ENCODE peak calls at places on chromosomes 6 and 20, in seven cellular contexts. One of them, this sample, is unnamed.

GRCh38 chr6:145962581-145962980 is 1.6 kb downstream of the SHPRH start:
- DNase-seq in left ventricle myocardium inferior: no peak
- DNase-seq in astrocyte of the spinal cord: no peak
- DNase-seq in ascending aorta: no peak
- DNase-seq in DMS153: no peak
- DNase-seq in NCI-H1436: no peak
- DNase-seq in NCI-H2171: no peak
- DNase-seq in this sample: no peak

GRCh38 chr20:63434599-63435378 is 37.7 kb downstream of the KCNQ2 start:
- DNase-seq in NCI-H1436: peak
- DNase-seq in DMS153: peak
- DNase-seq in astrocyte of the spinal cord: peak
- DNase-seq in left ventricle myocardium inferior: peak
- DNase-seq in NCI-H2171: peak
- DNase-seq in ascending aorta: no peak
- DNase-seq in this sample: no peak

GRCh38 chr6:88870728-88871330 is 92.6 kb downstream of the RNGTT start:
- DNase-seq in NCI-H1436: peak
- DNase-seq in left ventricle myocardium inferior: no peak
- DNase-seq in ascending aorta: no peak
- DNase-seq in DMS153: peak
- DNase-seq in NCI-H2171: peak
- DNase-seq in astrocyte of the spinal cord: peak
- DNase-seq in this sample: no peak

GRCh38 chr6:42453649-42454427 is 2.1 kb upstream of the TRERF1 start:
- DNase-seq in ascending aorta: no peak
- DNase-seq in DMS153: peak
- DNase-seq in NCI-H1436: peak
- DNase-seq in NCI-H2171: no peak
- DNase-seq in astrocyte of the spinal cord: peak
- DNase-seq in left ventricle myocardium inferior: peak
- DNase-seq in this sample: no peak

GRCh38 chr6:159729598-159729997 is 2.3 kb downstream of the WTAP start:
- DNase-seq in left ventricle myocardium inferior: no peak
- DNase-seq in DMS153: no peak
- DNase-seq in NCI-H2171: no peak
- DNase-seq in NCI-H1436: no peak
- DNase-seq in ascending aorta: no peak
- DNase-seq in astrocyte of the spinal cord: peak
- DNase-seq in this sample: no peak

GRCh38 chr20:37484386-37484785 is 36.7 kb upstream of the NNAT start:
- DNase-seq in ascending aorta: no peak
- DNase-seq in NCI-H2171: no peak
- DNase-seq in left ventricle myocardium inferior: no peak
- DNase-seq in NCI-H1436: no peak
- DNase-seq in DMS153: no peak
- DNase-seq in astrocyte of the spinal cord: no peak
- DNase-seq in this sample: no peak

GRCh38 chr20:12916699-12917098 is 92.1 kb upstream of the SPTLC3 start:
- DNase-seq in astrocyte of the spinal cord: no peak
- DNase-seq in DMS153: no peak
- DNase-seq in NCI-H2171: no peak
- DNase-seq in left ventricle myocardium inferior: no peak
- DNase-seq in NCI-H1436: no peak
- DNase-seq in ascending aorta: no peak
- DNase-seq in this sample: no peak

GRCh38 chr20:36499211-36499610 is 42.1 kb upstream of the MYL9 start:
- DNase-seq in NCI-H2171: no peak
- DNase-seq in DMS153: no peak
- DNase-seq in astrocyte of the spinal cord: no peak
- DNase-seq in left ventricle myocardium inferior: no peak
- DNase-seq in NCI-H1436: no peak
- DNase-seq in ascending aorta: no peak
- DNase-seq in this sample: no peak

GRCh38 chr6:1614767-1615650 is 5.3 kb downstream of the FOXC1 start:
- DNase-seq in astrocyte of the spinal cord: no peak
- DNase-seq in ascending aorta: no peak
- DNase-seq in left ventricle myocardium inferior: no peak
- DNase-seq in NCI-H2171: no peak
- DNase-seq in DMS153: no peak
- DNase-seq in NCI-H1436: no peak
- DNase-seq in this sample: no peak

GRCh38 chr6:15480546-15480945 is 182.3 kb downstream of the DTNBP1 start:
- DNase-seq in NCI-H2171: no peak
- DNase-seq in NCI-H1436: no peak
- DNase-seq in ascending aorta: no peak
- DNase-seq in DMS153: no peak
- DNase-seq in left ventricle myocardium inferior: no peak
- DNase-seq in astrocyte of the spinal cord: no peak
- DNase-seq in this sample: no peak

GRCh38 chr6:52505726-52506501 is 70.9 kb downstream of the TRAM2 start:
- DNase-seq in NCI-H2171: no peak
- DNase-seq in astrocyte of the spinal cord: no peak
- DNase-seq in ascending aorta: no peak
- DNase-seq in left ventricle myocardium inferior: no peak
- DNase-seq in NCI-H1436: no peak
- DNase-seq in DMS153: no peak
- DNase-seq in this sample: no peak

GRCh38 chr6:72418495-72418894 is 203.4 kb upstream of the KCNQ5 start:
- DNase-seq in DMS153: no peak
- DNase-seq in ascending aorta: no peak
- DNase-seq in NCI-H1436: no peak
- DNase-seq in NCI-H2171: no peak
- DNase-seq in astrocyte of the spinal cord: peak
- DNase-seq in left ventricle myocardium inferior: no peak
- DNase-seq in this sample: peak

GRCh38 chr6:166127624-166128472 is 39.8 kb downstream of the TBXT start:
- DNase-seq in DMS153: no peak
- DNase-seq in NCI-H2171: no peak
- DNase-seq in left ventricle myocardium inferior: no peak
- DNase-seq in ascending aorta: no peak
- DNase-seq in astrocyte of the spinal cord: no peak
- DNase-seq in NCI-H1436: no peak
- DNase-seq in this sample: no peak

GRCh38 chr6:32837651-32838113 is 857 bp downstream of the TAP2 start:
- DNase-seq in left ventricle myocardium inferior: no peak
- DNase-seq in NCI-H1436: no peak
- DNase-seq in ascending aorta: no peak
- DNase-seq in NCI-H2171: no peak
- DNase-seq in astrocyte of the spinal cord: no peak
- DNase-seq in DMS153: no peak
- DNase-seq in this sample: peak

GRCh38 chr20:14637441-14637840 is 300.0 kb upstream of the FLRT3 start:
- DNase-seq in NCI-H1436: no peak
- DNase-seq in NCI-H2171: no peak
- DNase-seq in left ventricle myocardium inferior: no peak
- DNase-seq in ascending aorta: no peak
- DNase-seq in astrocyte of the spinal cord: no peak
- DNase-seq in DMS153: no peak
- DNase-seq in this sample: no peak

GRCh38 chr6:107323133-107323785 is 136.1 kb downstream of the PDSS2 start:
- DNase-seq in NCI-H2171: no peak
- DNase-seq in ascending aorta: no peak
- DNase-seq in left ventricle myocardium inferior: no peak
- DNase-seq in DMS153: no peak
- DNase-seq in NCI-H1436: no peak
- DNase-seq in astrocyte of the spinal cord: peak
- DNase-seq in this sample: no peak

GRCh38 chr6:122063090-122063489 is 336.4 kb upstream of the HSF2 start:
- DNase-seq in NCI-H1436: no peak
- DNase-seq in left ventricle myocardium inferior: no peak
- DNase-seq in NCI-H2171: peak
- DNase-seq in ascending aorta: no peak
- DNase-seq in astrocyte of the spinal cord: no peak
- DNase-seq in DMS153: no peak
- DNase-seq in this sample: no peak

GRCh38 chr20:47438464-47439381 is 63.0 kb upstream of the NCOA3 start:
- DNase-seq in ascending aorta: no peak
- DNase-seq in left ventricle myocardium inferior: no peak
- DNase-seq in NCI-H2171: no peak
- DNase-seq in DMS153: no peak
- DNase-seq in NCI-H1436: no peak
- DNase-seq in astrocyte of the spinal cord: no peak
- DNase-seq in this sample: no peak

GRCh38 chr6:34200340-34200971 is 36.2 kb upstream of the HMGA1 start:
- DNase-seq in left ventricle myocardium inferior: no peak
- DNase-seq in ascending aorta: no peak
- DNase-seq in DMS153: no peak
- DNase-seq in astrocyte of the spinal cord: no peak
- DNase-seq in NCI-H2171: no peak
- DNase-seq in NCI-H1436: no peak
- DNase-seq in this sample: no peak

GRCh38 chr6:34182751-34183531 is 37.1 kb upstream of the GRM4 start:
- DNase-seq in ascending aorta: peak
- DNase-seq in DMS153: no peak
- DNase-seq in astrocyte of the spinal cord: no peak
- DNase-seq in NCI-H2171: no peak
- DNase-seq in left ventricle myocardium inferior: no peak
- DNase-seq in NCI-H1436: no peak
- DNase-seq in this sample: no peak

GRCh38 chr6:106974999-106975698 is 620 bp upstream of the CD24 start:
- DNase-seq in astrocyte of the spinal cord: peak
- DNase-seq in DMS153: peak
- DNase-seq in NCI-H2171: peak
- DNase-seq in NCI-H1436: no peak
- DNase-seq in ascending aorta: no peak
- DNase-seq in left ventricle myocardium inferior: peak
- DNase-seq in this sample: no peak

This sample was measured in epithelial cell of prostate.